ENCODE peak calls at places on chromosomes 7 and 10, in five cellular contexts. L is body of pancreas, O is brain microvascular endothelial cell, Z is dorsolateral prefrontal cortex, G is heart left ventricle. C is an unnamed sample.

GRCh38 chr10:132292972-132293415 is 14.8 kb downstream of the STK32C start:
- DNase-seq in L (no peak), G (peak; percentile 63), O (no peak), Z (no peak), C (no peak)

GRCh38 chr10:11851910-11852309 is 28.8 kb downstream of the PROSER2 start:
- DNase-seq in Z (no peak), L (no peak), O (no peak), G (no peak), C (no peak)

GRCh38 chr10:71635867-71636266 is 83.7 kb downstream of the C10orf105 start:
- DNase-seq in G (no peak), Z (no peak), O (no peak), L (no peak), C (no peak)

GRCh38 chr7:50632561-50633413 is 67.6 kb upstream of the DDC start:
- DNase-seq in O (peak; percentile 61), G (no peak), L (peak; percentile 61), Z (no peak), C (peak; percentile 32)

GRCh38 chr10:103854687-103855423 is 521 bp downstream of the SH3PXD2A start:
- DNase-seq in Z (no peak), L (no peak), G (peak; percentile 79), O (no peak), C (no peak)

GRCh38 chr10:70785190-70785589 is at the start of gene TBATA:
- DNase-seq in G (no peak), O (no peak), L (no peak), Z (no peak), C (no peak)

GRCh38 chr10:124342821-124343170 is 75.9 kb downstream of the OAT start:
- DNase-seq in O (no peak), Z (no peak), G (no peak), L (no peak), C (no peak)

GRCh38 chr7:25261545-25262135 is 33.4 kb upstream of the NPVF start:
- DNase-seq in G (no peak), L (no peak), O (no peak), Z (no peak), C (no peak)

GRCh38 chr10:84243759-84244158 is 1.1 kb upstream of the RGR start:
- DNase-seq in G (no peak), O (no peak), L (no peak), Z (no peak), C (no peak)

GRCh38 chr7:129258649-129259389 is 34.0 kb downstream of the AHCYL2 start:
- DNase-seq in G (no peak), O (no peak), L (no peak), Z (no peak), C (no peak)

GRCh38 chr10:123800299-123800698 is 91.3 kb downstream of the CPXM2 start:
- DNase-seq in O (no peak), G (no peak), L (no peak), Z (no peak), C (no peak)

GRCh38 chr10:59176241-59177030 is at the start of gene PHYHIPL:
- DNase-seq in O (peak; percentile 0), Z (peak; percentile 52), G (peak; percentile 58), L (peak; percentile 69), C (no peak)

GRCh38 chr10:54985732-54986131 is 184.7 kb upstream of the PCDH15 start:
- DNase-seq in L (no peak), G (no peak), O (no peak), Z (no peak), C (no peak)

GRCh38 chr7:8389898-8390642 is 43.3 kb upstream of the NXPH1 start:
- DNase-seq in G (no peak), L (peak; percentile 4), O (no peak), Z (peak; percentile 73), C (no peak)

GRCh38 chr7:134365341-134366054 is 48.8 kb upstream of the SLC35B4 start:
- DNase-seq in O (peak; percentile 22), Z (no peak), L (no peak), G (no peak), C (no peak)

GRCh38 chr7:2633538-2634264 is 1.9 kb downstream of the TTYH3 start:
- DNase-seq in L (peak; percentile 54), O (peak; percentile 80), Z (no peak), G (peak; percentile 73), C (no peak)

GRCh38 chr7:129784437-129784782 is 168.3 kb downstream of the UBE2H start:
- DNase-seq in G (no peak), Z (no peak), L (no peak), O (no peak), C (no peak)

GRCh38 chr10:103772096-103772845 is 83.1 kb downstream of the SH3PXD2A start:
- DNase-seq in Z (peak; percentile 27), L (peak; percentile 74), O (peak; percentile 69), G (peak; percentile 92), C (peak; percentile 94)

GRCh38 chr10:110527731-110528171 is 30.0 kb downstream of the DUSP5 start:
- DNase-seq in L (no peak), O (no peak), Z (no peak), G (no peak), C (no peak)

GRCh38 chr7:117048114-117048853 is 95.0 kb downstream of the ST7 start:
- DNase-seq in O (no peak), Z (no peak), L (no peak), G (no peak), C (no peak)

GRCh38 chr7:50558380-50559051 is 6.7 kb downstream of the DDC start:
- DNase-seq in Z (no peak), L (no peak), O (no peak), G (no peak), C (no peak)

GRCh38 chr10:124077216-124077615 is 16.2 kb downstream of the CHST15 start:
- DNase-seq in G (no peak), Z (no peak), O (no peak), L (no peak), C (no peak)

GRCh38 chr7:18087031-18087686 is 59.5 kb upstream of the PRPS1L1 start:
- DNase-seq in G (peak; percentile 57), O (no peak), Z (no peak), L (no peak), C (no peak)

GRCh38 chr10:16792675-16793074 is 24.5 kb downstream of the RSU1 start:
- DNase-seq in O (peak; percentile 61), Z (no peak), G (no peak), L (no peak), C (no peak)

GRCh38 chr10:89518108-89518507 is 17.3 kb downstream of the SLC16A12 start:
- DNase-seq in O (no peak), L (peak; percentile 38), G (peak; percentile 64), Z (no peak), C (no peak)

GRCh38 chr7:30880941-30881340 is 30.7 kb upstream of the AQP1 start:
- DNase-seq in L (no peak), Z (no peak), G (no peak), O (no peak), C (no peak)

GRCh38 chr7:1149351-1149794 is 10.6 kb downstream of the ZFAND2A start:
- DNase-seq in L (no peak), O (no peak), G (no peak), Z (no peak), C (no peak)

GRCh38 chr7:192035-192649 is at the start of gene FAM20C:
- DNase-seq in O (peak; percentile 61), L (peak; percentile 87), Z (peak; percentile 78), G (peak; percentile 94), C (no peak)

GRCh38 chr7:2164156-2164555 is 68.6 kb downstream of the MAD1L1 start:
- DNase-seq in G (peak; percentile 20), O (no peak), Z (no peak), L (no peak), C (no peak)

GRCh38 chr7:44602576-44602910 is 3.9 kb upstream of the OGDH start:
- DNase-seq in G (no peak), Z (no peak), O (no peak), L (no peak), C (no peak)

GRCh38 chr7:100157069-100157333 is 1.5 kb downstream of the TRAPPC14 start:
- DNase-seq in Z (no peak), G (no peak), O (no peak), L (no peak), C (no peak)
- H3K4me3 ChIP-seq in Z (peak overlapping the region; percentile 96), G (no peak overlapping the region), O (peak overlapping the region; percentile 64), L (no peak overlapping the region), C (peak overlapping the region; percentile 76)

GRCh38 chr7:141710301-141710700 is 2.1 kb downstream of the WEE2 start:
- DNase-seq in L (no peak), G (no peak), Z (no peak), O (no peak), C (no peak)
- TF ChIP-seq CTCF in L (no peak), G (no peak), Z (no peak), O (no peak), C (no peak)

DNA sequence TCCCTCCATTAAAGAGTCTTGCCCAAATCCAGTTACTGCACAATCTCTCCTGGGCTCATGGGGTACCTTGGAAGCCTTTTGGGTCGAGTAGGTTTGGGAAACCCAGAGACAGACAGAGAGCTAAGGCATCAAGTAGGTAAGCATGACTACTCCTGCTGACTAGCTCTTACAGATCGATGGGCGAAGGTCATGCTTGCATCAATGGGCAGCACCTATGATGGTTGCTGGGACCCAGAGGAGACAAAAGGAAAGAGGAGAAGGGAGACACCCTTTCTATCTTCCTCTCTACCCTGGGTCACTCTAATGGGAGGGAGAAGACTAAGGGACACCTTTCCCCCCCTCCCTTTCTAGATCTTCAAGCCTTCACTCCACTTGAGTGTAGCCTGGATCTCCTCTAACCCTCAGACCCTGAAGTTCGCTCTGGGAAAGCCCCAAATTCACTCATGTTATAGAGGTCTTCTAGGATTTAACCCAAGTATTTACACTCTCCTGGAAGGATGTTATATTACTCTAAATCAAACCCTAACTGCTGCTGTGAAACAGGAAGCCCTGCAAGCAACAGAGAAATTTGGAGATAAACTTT is 31.6 kb upstream of the ZNF746 start:
- DNase-seq in O (no peak), Z (no peak), G (no peak), L (no peak), C (no peak)
- H3K4me3 ChIP-seq in O (no peak overlapping the region), Z (no peak overlapping the region), G (no peak overlapping the region), L (no peak overlapping the region), C (no peak overlapping the region)

DNA sequence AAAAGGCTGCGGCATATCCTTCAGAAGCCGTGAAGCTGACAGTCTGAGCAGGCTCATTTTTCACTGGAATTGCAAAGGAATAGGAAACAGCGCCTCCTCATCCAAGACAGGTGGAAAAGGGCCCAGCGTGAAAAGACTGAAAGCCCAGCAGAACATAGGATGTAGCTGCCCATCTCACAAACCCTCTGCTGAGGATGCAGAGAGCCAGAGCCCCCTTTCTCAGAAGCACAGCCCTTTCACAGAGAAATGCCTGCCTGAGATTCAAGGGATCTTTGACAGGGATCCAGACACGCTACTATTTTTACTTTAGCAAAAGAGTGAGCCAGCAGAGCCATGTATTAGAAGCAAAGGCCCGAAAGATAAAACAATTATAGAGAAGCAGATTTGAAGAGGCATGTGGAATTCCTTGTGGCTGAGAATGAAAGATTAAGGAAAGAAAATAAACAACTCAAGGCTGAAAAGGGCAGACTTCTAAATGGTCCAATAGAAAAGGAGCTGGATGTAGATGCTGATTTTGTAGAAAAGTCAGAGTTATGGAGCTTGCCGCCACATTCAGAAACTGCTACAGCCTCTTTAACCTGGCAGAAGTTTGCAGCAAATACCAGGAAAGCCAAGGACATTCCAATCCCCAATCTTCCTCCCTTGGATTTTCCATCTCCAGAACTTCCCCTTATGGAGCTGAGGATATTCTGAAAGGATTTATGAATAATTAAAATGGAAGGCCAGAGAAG is 36.9 kb downstream of the GDI2 start:
- DNase-seq in L (no peak), G (no peak), O (no peak), Z (no peak), C (no peak)
- TF ChIP-seq CTCF in L (no peak), G (peak; percentile 3), O (peak; percentile 37), Z (peak; percentile 35), C (no peak)

GRCh38 chr7:27616914-27617548 is 45.7 kb downstream of the HIBADH start:
- DNase-seq in L (no peak), Z (no peak), O (no peak), G (no peak), C (no peak)
- H3K4me3 ChIP-seq in L (no peak overlapping the region), Z (no peak overlapping the region), O (no peak overlapping the region), G (no peak overlapping the region), C (no peak overlapping the region)